ENCODE peak calls at places on chromosomes 4 and X, in ten cellular contexts. B is GM12878; Q is fibroblast of lung; U is stimulated activated CD8-positive, alpha-beta memory T cell treated with anti-CD3 and anti-CD28 coated beads, Interleukin-4, amount 100 ng/mL, for 24 hours; O is ELF-1; H is cardiac septum; D is tibial artery; W is NCI-H2107; K is GM23338; V is H54. J is an unnamed sample.

GRCh38 chrX:318068-318738 is 393 bp downstream of the GTPBP6 start:
- DNase-seq in B (peak; percentile 88), Q (peak; percentile 97), U (peak; percentile 93), O (peak; percentile 99), H (peak; percentile 96), D (peak; percentile 100), W (no peak), K (peak; percentile 100), V (peak; percentile 78), J (peak; percentile 99)

GRCh38 chr4:186807809-186808634 is 84.4 kb upstream of the FAT1 start:
- DNase-seq in B (no peak), Q (peak; percentile 95), U (no peak), O (no peak), H (no peak), D (no peak), W (no peak), K (no peak), V (no peak), J (no peak)

GRCh38 chr4:166501941-166502382 is 628.9 kb downstream of the TLL1 start:
- DNase-seq in B (no peak), Q (peak; percentile 9), U (no peak), O (peak; percentile 78), H (no peak), D (no peak), W (no peak), K (peak; percentile 90), V (peak; percentile 2), J (no peak)

GRCh38 chr4:183636923-183637322 is 22.1 kb downstream of the RWDD4 start:
- DNase-seq in B (no peak), Q (peak; percentile 79), U (no peak), O (no peak), H (no peak), D (no peak), W (no peak), K (peak; percentile 29), V (no peak), J (no peak)

GRCh38 chr4:1187182-1187581 is 14.8 kb upstream of the SPON2 start:
- DNase-seq in B (no peak), Q (no peak), U (no peak), O (no peak), H (no peak), D (no peak), W (no peak), K (no peak), V (no peak), J (no peak)

GRCh38 chr4:184895012-184895795 is 69.4 kb upstream of the ACSL1 start:
- DNase-seq in B (no peak), Q (no peak), U (no peak), O (no peak), H (no peak), D (no peak), W (no peak), K (no peak), V (no peak), J (no peak)

GRCh38 chr4:139532951-139533350 is 23.1 kb downstream of the SETD7 start:
- DNase-seq in B (no peak), Q (no peak), U (no peak), O (no peak), H (no peak), D (no peak), W (peak; percentile 29), K (no peak), V (no peak), J (no peak)

GRCh38 chr4:56048621-56049427 is 100.1 kb downstream of the CEP135 start:
- DNase-seq in B (peak; percentile 2), Q (peak; percentile 62), U (no peak), O (peak; percentile 69), H (no peak), D (no peak), W (peak; percentile 1), K (peak; percentile 80), V (peak; percentile 44), J (peak; percentile 47)

GRCh38 chrX:12065251-12065650 is 73.0 kb upstream of the FRMPD4 start:
- DNase-seq in B (no peak), Q (peak; percentile 22), U (no peak), O (peak; percentile 63), H (no peak), D (no peak), W (no peak), K (peak; percentile 68), V (no peak), J (no peak)

GRCh38 chrX:70755850-70756249 is 152.7 kb downstream of the TEX11 start:
- DNase-seq in B (no peak), Q (no peak), U (peak; percentile 41), O (peak; percentile 95), H (no peak), D (no peak), W (no peak), K (peak; percentile 62), V (no peak), J (no peak)

GRCh38 chr4:824461-825062 is 1.4 kb downstream of the CPLX1 start:
- DNase-seq in B (no peak), Q (no peak), U (no peak), O (no peak), H (peak; percentile 53), D (peak; percentile 15), W (no peak), K (peak; percentile 43), V (no peak), J (no peak)

GRCh38 chr4:6437682-6438264 is 34.6 kb downstream of the PPP2R2C start:
- DNase-seq in B (no peak), Q (no peak), U (no peak), O (no peak), H (no peak), D (no peak), W (no peak), K (no peak), V (no peak), J (no peak)

GRCh38 chr4:7186516-7187296 is 5.6 kb upstream of the SORCS2 start:
- DNase-seq in B (no peak), Q (no peak), U (no peak), O (no peak), H (peak; percentile 63), D (peak; percentile 11), W (no peak), K (no peak), V (no peak), J (peak; percentile 32)

GRCh38 chr4:89482926-89483595 is 175.5 kb upstream of the GPRIN3 start:
- DNase-seq in B (no peak), Q (peak; percentile 21), U (no peak), O (no peak), H (no peak), D (no peak), W (no peak), K (no peak), V (no peak), J (no peak)

GRCh38 chr4:6029254-6029653 is 11.0 kb upstream of the C4orf50 start:
- DNase-seq in B (no peak), Q (no peak), U (no peak), O (no peak), H (no peak), D (no peak), W (no peak), K (peak; percentile 63), V (no peak), J (no peak)

GRCh38 chr4:69092190-69092589 is 4.1 kb upstream of the UGT2B7 start:
- DNase-seq in B (no peak), Q (peak; percentile 84), U (no peak), O (no peak), H (no peak), D (no peak), W (no peak), K (no peak), V (peak; percentile 6), J (no peak)

GRCh38 chrX:101210630-101211029 is 9.0 kb upstream of the DRP2 start:
- DNase-seq in B (no peak), Q (no peak), U (no peak), O (no peak), H (no peak), D (no peak), W (peak; percentile 3), K (no peak), V (no peak), J (no peak)

GRCh38 chr4:86497131-86497530 is 97.0 kb upstream of the PTPN13 start:
- DNase-seq in B (peak; percentile 16), Q (peak; percentile 27), U (no peak), O (no peak), H (no peak), D (no peak), W (no peak), K (no peak), V (no peak), J (no peak)

GRCh38 chr4:164807611-164808010 is 53.7 kb downstream of the SMIM31 start:
- DNase-seq in B (no peak), Q (peak; percentile 79), U (no peak), O (peak; percentile 74), H (no peak), D (no peak), W (no peak), K (peak; percentile 87), V (peak; percentile 2), J (no peak)

GRCh38 chr4:53777244-53777984 is 186.1 kb upstream of the LNX1 start:
- DNase-seq in B (no peak), Q (peak; percentile 87), U (no peak), O (no peak), H (no peak), D (no peak), W (no peak), K (no peak), V (no peak), J (no peak)

GRCh38 chr4:102868153-102868781 is 525 bp upstream of the CISD2 start:
- DNase-seq in B (no peak), Q (no peak), U (peak; percentile 4), O (no peak), H (no peak), D (peak; percentile 26), W (no peak), K (no peak), V (no peak), J (no peak)

GRCh38 chr4:184114431-184114830 is 103.2 kb downstream of the ENPP6 start:
- DNase-seq in B (no peak), Q (no peak), U (no peak), O (no peak), H (no peak), D (no peak), W (no peak), K (peak; percentile 51), V (no peak), J (no peak)

GRCh38 chr4:16864199-16864598 is 34.2 kb downstream of the LDB2 start:
- DNase-seq in B (no peak), Q (peak; percentile 40), U (no peak), O (no peak), H (no peak), D (no peak), W (no peak), K (no peak), V (no peak), J (no peak)

GRCh38 chrX:34956915-34957314 is 14.3 kb downstream of the FAM47B start:
- DNase-seq in B (no peak), Q (peak; percentile 56), U (no peak), O (no peak), H (no peak), D (no peak), W (no peak), K (no peak), V (no peak), J (no peak)

GRCh38 chrX:136220535-136220934 is 30.7 kb downstream of the MAP7D3 start:
- DNase-seq in B (no peak), Q (peak; percentile 26), U (no peak), O (no peak), H (no peak), D (no peak), W (no peak), K (no peak), V (no peak), J (no peak)

GRCh38 chr4:158630893-158631292 is 40.8 kb downstream of the C4orf46 start:
- DNase-seq in B (no peak), Q (peak; percentile 86), U (no peak), O (no peak), H (no peak), D (no peak), W (no peak), K (no peak), V (no peak), J (no peak)

GRCh38 chr4:115053313-115053712 is 60.1 kb downstream of the NDST4 start:
- DNase-seq in B (no peak), Q (no peak), U (no peak), O (no peak), H (no peak), D (no peak), W (no peak), K (no peak), V (no peak), J (no peak)

GRCh38 chrX:149453030-149453429 is 52.1 kb downstream of the IDS start:
- DNase-seq in B (no peak), Q (peak; percentile 45), U (no peak), O (peak; percentile 32), H (no peak), D (no peak), W (no peak), K (no peak), V (peak; percentile 10), J (no peak)

J was measured in ureter.